ENCODE peak calls at places on chromosomes 4 and X, in four cellular contexts. K is HCT116, C is H1, L is K562. H is an unnamed sample.

GRCh38 chrX:151363316-151363715 is 33.7 kb upstream of the VMA21 start:
- DNase-seq in K (no peak), C (no peak), L (no peak), H (no peak)

GRCh38 chr4:20196476-20196875 is 55.2 kb upstream of the SLIT2 start:
- DNase-seq in K (no peak), C (no peak), L (no peak), H (no peak)

GRCh38 chrX:103687696-103688191 is 1.2 kb upstream of the MORF4L2 start:
- DNase-seq in K (peak; percentile 64), C (peak; percentile 68), L (peak; percentile 48), H (peak; percentile 37)

GRCh38 chr4:8534129-8534528 is 46.1 kb upstream of the GPR78 start:
- DNase-seq in K (peak; percentile 39), C (peak; percentile 58), L (no peak), H (peak; percentile 89)

GRCh38 chr4:73252001-73252400 is 6.6 kb downstream of the ANKRD17 start:
- DNase-seq in K (no peak), C (no peak), L (no peak), H (no peak)

GRCh38 chrX:54564942-54565341 is 34.9 kb downstream of the GNL3L start:
- DNase-seq in K (no peak), C (no peak), L (no peak), H (no peak)

GRCh38 chr4:26787461-26788340 is 72.9 kb upstream of the STIM2 start:
- DNase-seq in K (peak; percentile 70), C (peak; percentile 62), L (peak; percentile 41), H (no peak)

GRCh38 chrX:1535241-1536041 is 1.5 kb downstream of the P2RY8 start:
- DNase-seq in K (no peak), C (no peak), L (no peak), H (peak; percentile 62)

GRCh38 chrX:95056901-95057300 is 1382.9 kb downstream of the FAM133A start:
- DNase-seq in K (no peak), C (no peak), L (no peak), H (no peak)

GRCh38 chrX:111854778-111855490 is 21.0 kb upstream of the TRPC5OS start:
- DNase-seq in K (peak; percentile 23), C (no peak), L (peak; percentile 9), H (no peak)

GRCh38 chr4:15575951-15576350 is 79.2 kb downstream of the FBXL5 start:
- DNase-seq in K (no peak), C (no peak), L (no peak), H (no peak)

GRCh38 chrX:132071260-132071659 is 48.2 kb downstream of the STK26 start:
- DNase-seq in K (no peak), C (no peak), L (peak; percentile 10), H (no peak)

GRCh38 chr4:3477750-3478430 is 14.8 kb downstream of the DOK7 start:
- DNase-seq in K (no peak), C (no peak), L (no peak), H (no peak)
- TF ChIP-seq EGR1 in K (no peak), C (no peak), L (no peak), H (no peak)

GRCh38 chr4:51885371-51885770 is 42.4 kb downstream of the DCUN1D4 start:
- DNase-seq in K (peak; percentile 13), C (no peak), L (peak; percentile 28), H (no peak)
- TF ChIP-seq EGR1 in K (no peak), C (no peak), L (no peak), H (no peak)

DNA sequence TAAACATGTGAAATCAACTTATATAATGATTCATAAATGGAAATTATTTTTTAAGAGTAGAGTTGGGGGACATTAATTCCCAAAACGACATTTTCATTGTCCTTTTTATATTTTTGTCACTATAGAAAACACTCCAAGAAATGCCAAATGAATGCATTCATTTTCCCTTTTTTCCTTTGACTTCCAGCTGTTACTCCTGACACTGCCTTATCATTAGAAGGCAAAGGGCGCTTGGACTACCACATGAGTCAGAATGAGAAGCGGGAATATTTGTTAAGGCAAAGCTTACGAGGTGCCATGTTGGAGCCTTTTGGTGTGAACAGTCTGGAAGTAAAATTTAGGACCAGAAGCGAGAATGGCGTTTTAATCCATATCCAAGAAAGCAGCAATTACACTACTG is 166.6 kb downstream of the FAT4 start:
- DNase-seq in K (no peak), C (no peak), L (no peak), H (no peak)
- TF ChIP-seq EGR1 in K (no peak), C (no peak), L (no peak), H (no peak)

GRCh38 chrX:21813612-21814368 is 25.6 kb upstream of the MBTPS2 start:
- DNase-seq in K (no peak), C (no peak), L (no peak), H (no peak)
- TF ChIP-seq EGR1 in K (no peak), C (no peak), L (no peak), H (no peak)

GRCh38 chrX:100677616-100678181 is 33.7 kb downstream of the SRPX2 start:
- DNase-seq in K (no peak), C (no peak), L (no peak), H (no peak)
- TF ChIP-seq EGR1 in K (no peak), C (no peak), L (no peak), H (no peak)

GRCh38 chr4:18686338-18687039 is 664.9 kb upstream of the LCORL start:
- DNase-seq in K (no peak), C (no peak), L (no peak), H (no peak)

GRCh38 chr4:18684932-18685331 is 663.4 kb upstream of the LCORL start:
- DNase-seq in K (no peak), C (no peak), L (no peak), H (no peak)

GRCh38 chr4:18691431-18692200 is 670.1 kb upstream of the LCORL start:
- DNase-seq in K (no peak), C (peak; percentile 63), L (no peak), H (no peak)

DNA sequence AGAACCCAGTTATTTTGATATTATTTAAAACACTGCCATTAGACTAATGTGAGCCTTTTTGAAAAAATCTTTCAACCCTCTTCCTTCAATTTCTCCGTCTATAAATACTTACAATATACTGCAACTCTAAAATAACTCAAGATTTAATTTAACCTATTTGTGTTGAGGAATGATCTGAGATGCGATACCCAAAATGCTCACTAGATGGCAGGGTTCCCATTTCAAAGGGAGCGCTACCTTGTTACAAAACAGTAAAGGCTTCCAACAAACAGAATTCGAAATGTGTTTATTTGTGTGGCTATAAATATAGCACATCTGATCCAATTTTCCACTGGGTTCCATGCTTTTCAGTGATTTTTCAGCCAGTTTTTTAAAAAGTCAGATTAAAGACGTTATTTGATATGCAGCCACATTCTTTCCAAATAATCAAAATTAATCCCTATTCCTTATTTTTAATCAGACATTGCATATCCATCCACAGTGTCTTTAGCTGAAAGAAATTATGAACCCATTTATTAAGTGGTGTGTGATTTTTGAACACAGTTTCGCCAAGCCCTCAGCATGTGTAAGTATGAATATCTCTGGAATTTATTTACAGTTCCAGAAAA is 667.9 kb upstream of the LCORL start:
- DNase-seq in K (peak; percentile 44), C (peak; percentile 82), L (peak; percentile 27), H (no peak)
- TF ChIP-seq EGR1 in K (no peak), C (no peak), L (no peak), H (no peak)

DNA sequence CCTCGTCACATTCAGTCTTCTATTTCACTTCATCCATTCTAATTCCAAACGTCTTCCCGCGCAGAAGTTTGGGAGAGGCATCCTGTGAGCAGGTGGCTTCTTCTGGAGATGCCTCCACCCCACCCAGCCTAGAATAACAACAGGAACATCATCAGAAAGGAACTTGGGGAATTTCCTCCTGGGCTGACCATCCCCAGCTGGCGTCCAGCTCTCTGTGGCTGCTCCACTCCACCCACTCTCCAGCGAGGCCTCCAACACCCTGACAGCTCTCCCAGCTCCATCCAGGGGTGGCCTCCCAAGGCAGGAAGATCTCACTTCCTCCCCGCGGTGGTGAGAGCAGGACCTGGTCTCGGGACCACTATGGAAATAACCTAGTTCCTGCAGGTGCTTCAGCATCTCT is 5.5 kb upstream of the C4orf50 start:
- DNase-seq in K (no peak), C (no peak), L (no peak), H (no peak)
- TF ChIP-seq EGR1 in K (no peak), C (no peak), L (no peak), H (no peak)

H was measured in GM12878.